ENCODE peak calls at places on chromosomes 12 and 14, in five cellular contexts. One of them, this sample, is unnamed.

GRCh38 chr14:106024983-106025604 is 498.7 kb downstream of the TMEM121 start:
- DNase-seq in tibial nerve: no peak
- DNase-seq in mucosa of gallbladder: no peak
- DNase-seq in osteocyte: no peak
- DNase-seq in stomach: no peak
- DNase-seq in this sample: no peak

GRCh38 chr12:105705765-105706164 is 375.3 kb downstream of the C12orf75 start:
- DNase-seq in tibial nerve: peak
- DNase-seq in mucosa of gallbladder: peak
- DNase-seq in osteocyte: no peak
- DNase-seq in stomach: peak
- DNase-seq in this sample: peak

GRCh38 chr14:77505031-77505430 is 6.4 kb upstream of the ISM2 start:
- DNase-seq in tibial nerve: no peak
- DNase-seq in mucosa of gallbladder: no peak
- DNase-seq in osteocyte: no peak
- DNase-seq in stomach: no peak
- DNase-seq in this sample: no peak

GRCh38 chr12:13152281-13152680 is 44.2 kb upstream of the EMP1 start:
- DNase-seq in tibial nerve: peak
- DNase-seq in mucosa of gallbladder: no peak
- DNase-seq in osteocyte: no peak
- DNase-seq in stomach: no peak
- DNase-seq in this sample: no peak

GRCh38 chr14:99671230-99672224 is 12.6 kb upstream of the CYP46A1 start:
- DNase-seq in tibial nerve: no peak
- DNase-seq in mucosa of gallbladder: peak
- DNase-seq in osteocyte: no peak
- DNase-seq in stomach: no peak
- DNase-seq in this sample: peak

GRCh38 chr12:126874427-126875026 is 1392.4 kb upstream of the TMEM132C start:
- DNase-seq in tibial nerve: peak
- DNase-seq in mucosa of gallbladder: peak
- DNase-seq in osteocyte: peak
- DNase-seq in stomach: peak
- DNase-seq in this sample: peak

GRCh38 chr14:34650786-34651584 is 21.0 kb upstream of the SNX6 start:
- DNase-seq in tibial nerve: no peak
- DNase-seq in mucosa of gallbladder: no peak
- DNase-seq in osteocyte: no peak
- DNase-seq in stomach: no peak
- DNase-seq in this sample: no peak

GRCh38 chr12:2507811-2508210 is 287.0 kb upstream of the FKBP4 start:
- DNase-seq in tibial nerve: no peak
- DNase-seq in mucosa of gallbladder: no peak
- DNase-seq in osteocyte: no peak
- DNase-seq in stomach: no peak
- DNase-seq in this sample: peak

GRCh38 chr14:96304956-96305355 is 48.9 kb downstream of the BDKRB1 start:
- DNase-seq in tibial nerve: no peak
- DNase-seq in mucosa of gallbladder: no peak
- DNase-seq in osteocyte: no peak
- DNase-seq in stomach: no peak
- DNase-seq in this sample: peak

GRCh38 chr12:22271036-22271435 is 63.5 kb downstream of the ST8SIA1 start:
- DNase-seq in tibial nerve: no peak
- DNase-seq in mucosa of gallbladder: no peak
- DNase-seq in osteocyte: no peak
- DNase-seq in stomach: no peak
- DNase-seq in this sample: no peak

GRCh38 chr12:57896437-57897201 is 44.7 kb upstream of the ATP23 start:
- DNase-seq in tibial nerve: peak
- DNase-seq in mucosa of gallbladder: peak
- DNase-seq in osteocyte: no peak
- DNase-seq in stomach: peak
- DNase-seq in this sample: peak

GRCh38 chr14:103546651-103547454 is 15.6 kb downstream of the BAG5 start:
- DNase-seq in tibial nerve: no peak
- DNase-seq in mucosa of gallbladder: peak
- DNase-seq in osteocyte: no peak
- DNase-seq in stomach: peak
- DNase-seq in this sample: peak

GRCh38 chr12:93773122-93773871 is 96.1 kb downstream of the CRADD start:
- DNase-seq in tibial nerve: no peak
- DNase-seq in mucosa of gallbladder: no peak
- DNase-seq in osteocyte: no peak
- DNase-seq in stomach: no peak
- DNase-seq in this sample: no peak

GRCh38 chr12:42652048-42652447 is 62.5 kb upstream of the PRICKLE1 start:
- DNase-seq in tibial nerve: no peak
- DNase-seq in mucosa of gallbladder: no peak
- DNase-seq in osteocyte: no peak
- DNase-seq in stomach: no peak
- DNase-seq in this sample: no peak

GRCh38 chr12:100166232-100166631 is 23.6 kb upstream of the BLTP3B start:
- DNase-seq in tibial nerve: no peak
- DNase-seq in mucosa of gallbladder: no peak
- DNase-seq in osteocyte: no peak
- DNase-seq in stomach: no peak
- DNase-seq in this sample: no peak

GRCh38 chr12:32502693-32503510 is 103.5 kb downstream of the FGD4 start:
- DNase-seq in tibial nerve: no peak
- DNase-seq in mucosa of gallbladder: peak
- DNase-seq in osteocyte: no peak
- DNase-seq in stomach: no peak
- DNase-seq in this sample: peak

GRCh38 chr12:116662612-116663144 is 75.2 kb downstream of the SPRING1 start:
- DNase-seq in tibial nerve: no peak
- DNase-seq in mucosa of gallbladder: peak
- DNase-seq in osteocyte: no peak
- DNase-seq in stomach: no peak
- DNase-seq in this sample: peak

GRCh38 chr12:124617615-124618014 is 50.2 kb upstream of the NCOR2 start:
- DNase-seq in tibial nerve: no peak
- DNase-seq in mucosa of gallbladder: no peak
- DNase-seq in osteocyte: no peak
- DNase-seq in stomach: no peak
- DNase-seq in this sample: peak